ENCODE peak calls at places on chromosomes 6 and 20, in five cellular contexts. Q is HCT116, X is K562, P is HepG2, T is GM12878. D is an unnamed sample.

GRCh38 chr6:64712606-64713005 is 994.4 kb downstream of the EYS start:
- DNase-seq in Q (no peak), X (no peak), P (no peak), T (no peak), D (no peak)

GRCh38 chr6:129730477-129731165 is 20.6 kb upstream of the ARHGAP18 start:
- DNase-seq in Q (no peak), X (no peak), P (peak; percentile 58), T (no peak), D (no peak)

GRCh38 chr6:163001341-163001740 is 273.6 kb downstream of the PACRG start:
- DNase-seq in Q (no peak), X (no peak), P (no peak), T (peak; percentile 32), D (no peak)

GRCh38 chr20:9066196-9066595 is 2.7 kb upstream of the PLCB4 start:
- DNase-seq in Q (no peak), X (no peak), P (no peak), T (no peak), D (no peak)

GRCh38 chr6:120214097-120214496 is 864.5 kb upstream of the MAN1A1 start:
- DNase-seq in Q (no peak), X (no peak), P (no peak), T (no peak), D (no peak)

GRCh38 chr20:48711044-48711428 is 116.8 kb downstream of the PREX1 start:
- DNase-seq in Q (no peak), X (no peak), P (no peak), T (no peak), D (no peak)

GRCh38 chr20:25669826-25670422 is 26.7 kb downstream of the ZNF337 start:
- DNase-seq in Q (no peak), X (no peak), P (peak; percentile 61), T (no peak), D (no peak)

GRCh38 chr20:34369265-34369664 is 6.2 kb downstream of the ITCH start:
- DNase-seq in Q (no peak), X (no peak), P (no peak), T (no peak), D (no peak)

GRCh38 chr20:43430265-43430664 is 27.4 kb upstream of the SRSF6 start:
- DNase-seq in Q (no peak), X (no peak), P (no peak), T (no peak), D (no peak)

GRCh38 chr6:110296151-110297028 is 61.8 kb downstream of the METTL24 start:
- DNase-seq in Q (no peak), X (no peak), P (no peak), T (no peak), D (no peak)

GRCh38 chr20:36574278-36575065 is 1.1 kb downstream of the TGIF2 start:
- DNase-seq in Q (no peak), X (peak; percentile 71), P (peak; percentile 73), T (no peak), D (peak; percentile 81)

GRCh38 chr20:38927902-38928578 is 1.8 kb downstream of the FAM83D start:
- DNase-seq in Q (no peak), X (no peak), P (no peak), T (no peak), D (no peak)

DNA sequence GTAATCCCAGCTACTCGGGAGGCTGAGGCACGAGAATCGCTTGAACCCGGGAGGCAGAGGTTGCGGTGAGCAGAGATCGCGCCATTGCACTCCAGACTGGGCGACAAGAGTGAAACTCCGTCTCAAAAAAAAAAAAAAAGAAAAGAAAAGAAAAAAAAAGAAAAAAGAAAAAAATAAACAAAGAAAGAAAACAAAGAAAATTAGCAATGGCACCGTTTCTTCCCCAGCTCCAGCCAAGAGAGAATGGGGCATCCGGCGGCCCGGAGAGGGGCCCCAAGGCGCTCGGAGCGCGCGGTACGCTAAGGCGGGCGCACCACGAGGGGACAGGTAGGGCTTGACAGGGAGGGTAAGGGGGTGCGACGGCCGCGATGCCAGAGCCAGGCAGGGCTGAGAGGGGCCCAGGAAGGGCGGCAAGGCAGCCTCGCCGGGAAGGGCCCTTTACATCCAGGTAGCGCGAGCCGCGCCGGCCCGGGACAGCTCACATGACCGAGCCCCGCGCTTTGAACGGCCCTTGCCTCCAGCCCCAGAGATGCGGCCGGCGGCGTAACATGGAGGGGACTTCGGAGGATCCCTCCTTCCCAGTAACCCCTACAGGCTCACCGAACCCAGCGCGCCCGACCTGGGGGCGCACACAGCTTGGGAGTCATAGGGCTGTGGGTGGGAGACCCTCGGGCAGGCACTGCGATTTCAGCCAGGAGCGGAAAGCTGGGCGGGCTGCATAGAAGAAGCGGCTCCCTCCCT is 1.4 kb downstream of the BMP7 start:
- DNase-seq in Q (no peak), X (no peak), P (no peak), T (no peak), D (no peak)
- H3K4me3 ChIP-seq in Q (peak overlapping the region; percentile 56), X (no peak overlapping the region), P (no peak overlapping the region), T (no peak overlapping the region), D (peak overlapping the region; percentile 78)

DNA sequence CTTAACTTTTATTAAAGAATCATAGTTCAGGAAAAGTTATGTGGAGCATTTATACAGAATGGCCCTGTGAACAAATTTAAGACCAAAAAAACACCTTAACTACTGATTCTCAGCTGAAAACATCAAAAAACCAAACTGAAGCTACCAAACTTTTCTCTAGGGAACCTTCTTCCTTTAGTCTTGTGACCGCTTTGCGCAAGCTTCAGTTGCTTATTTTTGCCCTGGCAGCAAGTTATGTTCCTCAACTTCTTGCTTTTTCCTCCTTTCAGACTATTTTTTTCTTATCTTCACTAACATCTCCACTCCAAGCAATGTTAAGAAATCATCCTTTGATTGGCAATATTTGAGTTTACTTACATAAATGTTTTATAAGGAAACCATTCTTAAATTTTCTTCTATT is 100.1 kb downstream of the MYB start:
- DNase-seq in Q (no peak), X (no peak), P (no peak), T (no peak), D (no peak)
- TF ChIP-seq SP1 in Q (no peak), X (no peak), P (no peak), T (no peak), D (no peak)

GRCh38 chr6:159979136-159979874 is 10.4 kb downstream of the IGF2R start:
- DNase-seq in Q (no peak), X (peak; percentile 65), P (peak; percentile 82), T (peak; percentile 75), D (no peak)
- H3K4me3 ChIP-seq in Q (no peak overlapping the region), X (no peak overlapping the region), P (no peak overlapping the region), T (peak overlapping the region; percentile 54), D (peak overlapping the region; percentile 15)

DNA sequence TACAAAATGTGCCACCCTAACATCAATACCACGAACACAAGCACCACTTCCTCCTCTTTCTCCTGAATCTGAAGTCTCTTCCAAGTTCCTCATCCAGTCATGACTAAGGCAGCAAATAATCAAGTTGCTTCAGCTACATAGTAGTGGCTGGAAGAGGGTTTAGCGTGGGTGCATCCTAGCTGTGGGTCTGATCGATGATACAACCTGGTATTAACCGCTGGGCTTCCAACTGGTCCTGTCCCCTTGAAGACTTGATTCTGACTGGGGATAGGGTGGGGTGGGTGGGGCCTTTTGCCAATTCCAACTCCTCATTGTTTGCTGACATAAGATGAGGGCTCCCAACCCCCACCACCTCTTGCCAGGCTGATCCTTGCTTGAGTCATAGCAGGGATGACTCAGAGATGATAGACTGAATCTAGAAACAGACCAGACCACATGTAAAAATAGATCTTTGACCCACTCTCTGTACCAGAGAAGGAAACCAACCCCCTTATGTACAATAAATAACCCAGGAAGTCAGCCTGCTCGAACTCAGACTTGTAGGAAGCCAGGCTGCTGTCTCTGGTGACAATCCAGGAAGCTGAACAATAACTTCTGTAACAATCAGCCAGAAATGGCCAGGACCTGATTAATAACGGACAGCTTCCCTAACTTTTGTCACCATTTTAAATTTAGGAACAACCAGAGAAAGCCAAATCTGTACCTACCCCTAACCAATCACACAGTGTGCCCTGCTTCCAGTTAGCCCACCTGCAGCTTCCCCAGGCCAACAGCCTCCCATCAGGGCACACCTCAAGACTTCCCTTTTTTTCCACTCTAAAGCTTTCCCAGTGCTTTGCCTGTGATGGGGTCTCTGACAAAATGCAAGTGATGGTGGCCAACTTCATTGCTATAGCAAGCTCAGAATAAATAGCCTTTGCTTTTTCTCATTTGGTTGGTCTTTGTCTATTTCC is 68.9 kb upstream of the FAM184A start:
- DNase-seq in Q (peak; percentile 96), X (peak; percentile 91), P (peak; percentile 92), T (peak; percentile 60), D (no peak)
- TF ChIP-seq SP1 in Q (peak; percentile 95), X (no peak), P (peak; percentile 21), T (no peak), D (no peak)

DNA sequence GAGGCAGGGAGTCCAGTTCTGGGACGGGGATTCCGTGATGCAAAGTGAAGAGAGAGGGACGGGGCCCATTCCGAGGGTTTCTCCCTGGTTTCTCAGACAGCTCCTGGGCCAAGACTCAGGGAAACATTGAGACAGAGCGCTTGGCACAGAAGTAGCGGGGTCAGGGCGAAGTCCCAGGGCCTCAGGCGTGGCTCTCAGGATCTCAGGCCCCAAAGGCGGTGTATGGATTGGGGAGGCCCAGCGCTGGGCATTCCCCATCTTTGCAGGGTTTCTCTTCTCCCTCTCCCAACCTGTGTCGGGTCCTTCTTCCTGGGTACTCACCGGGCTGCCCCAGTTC is 35.9 kb upstream of the HLA-G start:
- DNase-seq in Q (no peak), X (no peak), P (no peak), T (no peak), D (no peak)
- H3K4me3 ChIP-seq in Q (no peak overlapping the region), X (no peak overlapping the region), P (no peak overlapping the region), T (no peak overlapping the region), D (peak overlapping the region; percentile 52)

DNA sequence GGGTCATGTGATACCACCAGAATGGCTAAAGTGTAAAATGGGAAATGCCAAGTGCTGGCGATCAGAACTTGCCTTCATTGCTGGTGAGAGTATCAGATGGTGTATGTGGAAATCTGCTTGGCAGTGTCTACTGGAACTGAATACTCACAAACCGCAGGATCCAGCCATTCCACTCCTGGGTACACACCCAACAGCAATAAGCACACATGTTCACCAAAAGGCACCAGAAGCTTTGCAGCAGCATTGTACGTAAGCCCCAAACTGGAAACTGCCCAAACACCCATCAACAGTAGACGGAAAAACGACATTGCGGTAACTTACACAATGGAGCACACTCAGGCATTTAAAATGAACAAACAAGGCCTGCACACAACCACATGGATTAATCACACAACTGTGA is 37.4 kb upstream of the BPIFA2 start:
- DNase-seq in Q (no peak), X (no peak), P (no peak), T (no peak), D (no peak)
- TF ChIP-seq SP1 in Q (no peak), X (no peak), P (no peak), T (no peak), D (no peak)

DNA sequence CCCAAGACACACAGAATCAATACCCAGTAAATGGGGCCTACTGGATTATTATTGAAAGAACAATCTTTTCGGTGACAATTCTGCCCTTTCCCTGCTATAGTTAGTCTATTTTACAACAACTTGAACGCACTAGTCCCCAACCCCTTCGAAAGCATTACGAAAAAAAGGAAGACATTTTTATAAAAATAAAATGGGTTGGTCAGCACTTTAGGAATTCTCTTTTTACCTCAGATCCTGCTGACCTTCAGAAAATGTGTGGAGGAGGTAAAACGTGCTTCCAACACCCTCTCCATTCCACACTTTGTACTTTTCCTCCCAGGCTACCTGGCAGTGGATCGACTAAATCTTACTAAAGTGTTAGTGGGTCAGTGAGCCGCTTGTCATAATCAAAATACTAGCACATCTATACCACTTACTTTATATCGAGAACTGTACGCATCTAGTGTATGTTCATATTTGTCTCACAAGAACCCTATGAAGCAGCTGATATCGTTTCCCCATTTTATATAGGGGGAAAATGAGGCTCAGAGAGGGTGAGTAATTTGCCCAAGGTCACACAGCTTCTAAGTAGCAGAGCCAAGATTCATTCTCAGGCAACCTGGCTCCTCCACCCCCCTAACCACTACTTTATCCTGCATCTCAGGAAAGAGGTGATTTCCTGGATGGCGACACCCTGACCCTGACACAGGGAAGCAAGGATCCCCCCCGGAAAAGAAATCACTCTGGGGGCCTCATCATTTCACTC is 10.6 kb downstream of the NFATC2 start:
- DNase-seq in Q (no peak), X (no peak), P (no peak), T (no peak), D (no peak)
- H3K4me3 ChIP-seq in Q (no peak overlapping the region), X (no peak overlapping the region), P (no peak overlapping the region), T (no peak overlapping the region), D (no peak overlapping the region)